ENCODE peak calls at places on chromosomes 13 and 19, in five cellular contexts. P is transverse colon; Z is A549; L is H9; I is CD8-positive, alpha-beta memory T cell. D is an unnamed sample.

GRCh38 chr19:56525214-56525860 is 13.4 kb upstream of the ZFP28 start:
- DNase-seq in P (no peak), Z (no peak), L (no peak), I (no peak), D (no peak)

GRCh38 chr19:6292006-6292405 is 12.2 kb upstream of the MLLT1 start:
- DNase-seq in P (no peak), Z (no peak), I (no peak), L (no peak), D (no peak)

GRCh38 chr19:34481861-34482379 is 362 bp downstream of the WTIP start:
- DNase-seq in Z (peak; percentile 73), P (no peak), L (no peak), I (no peak), D (no peak)

GRCh38 chr19:23470873-23471555 is 75.7 kb upstream of the ZNF91 start:
- DNase-seq in P (peak; percentile 34), L (no peak), I (no peak), Z (no peak), D (no peak)

GRCh38 chr13:71962126-71962525 is 95.1 kb upstream of the DACH1 start:
- DNase-seq in Z (no peak), P (no peak), I (no peak), L (no peak), D (no peak)

GRCh38 chr19:15563325-15563794 is 51.7 kb upstream of the CYP4F8 start:
- DNase-seq in Z (no peak), L (peak; percentile 48), P (peak; percentile 54), I (no peak), D (peak; percentile 62)

GRCh38 chr13:95479706-95480105 is 72.8 kb upstream of the CLDN10 start:
- DNase-seq in L (no peak), I (no peak), Z (no peak), P (no peak), D (no peak)

GRCh38 chr13:73513751-73514150 is 454.9 kb downstream of the KLF5 start:
- DNase-seq in Z (no peak), I (no peak), L (no peak), P (no peak), D (no peak)

GRCh38 chr19:13016628-13017305 is 21.5 kb downstream of the NFIX start:
- DNase-seq in L (no peak), P (no peak), Z (no peak), I (no peak), D (no peak)

GRCh38 chr13:86920960-86921359 is 750.2 kb upstream of the SLITRK5 start:
- DNase-seq in L (no peak), P (no peak), I (no peak), Z (no peak), D (no peak)

GRCh38 chr13:100497394-100497793 is 91.2 kb downstream of the GGACT start:
- DNase-seq in P (no peak), L (no peak), I (no peak), Z (no peak), D (no peak)

GRCh38 chr19:10699650-10700335 is 1.4 kb upstream of the QTRT1 start:
- DNase-seq in Z (peak; percentile 63), I (peak; percentile 56), L (peak; percentile 65), P (peak; percentile 70), D (peak; percentile 62)

GRCh38 chr13:67652887-67653286 is 422.8 kb upstream of the PCDH9 start:
- DNase-seq in Z (no peak), I (no peak), P (no peak), L (no peak), D (no peak)

GRCh38 chr19:47099576-47100050 is 14.0 kb downstream of the ZC3H4 start:
- DNase-seq in I (no peak), P (no peak), L (no peak), Z (no peak), D (no peak)

GRCh38 chr13:48741377-48741776 is 87.6 kb downstream of the CYSLTR2 start:
- DNase-seq in Z (no peak), L (no peak), P (no peak), I (no peak), D (no peak)

GRCh38 chr13:47955836-47956235 is 45.2 kb downstream of the SUCLA2 start:
- DNase-seq in I (no peak), L (no peak), Z (no peak), P (no peak), D (no peak)

DNA sequence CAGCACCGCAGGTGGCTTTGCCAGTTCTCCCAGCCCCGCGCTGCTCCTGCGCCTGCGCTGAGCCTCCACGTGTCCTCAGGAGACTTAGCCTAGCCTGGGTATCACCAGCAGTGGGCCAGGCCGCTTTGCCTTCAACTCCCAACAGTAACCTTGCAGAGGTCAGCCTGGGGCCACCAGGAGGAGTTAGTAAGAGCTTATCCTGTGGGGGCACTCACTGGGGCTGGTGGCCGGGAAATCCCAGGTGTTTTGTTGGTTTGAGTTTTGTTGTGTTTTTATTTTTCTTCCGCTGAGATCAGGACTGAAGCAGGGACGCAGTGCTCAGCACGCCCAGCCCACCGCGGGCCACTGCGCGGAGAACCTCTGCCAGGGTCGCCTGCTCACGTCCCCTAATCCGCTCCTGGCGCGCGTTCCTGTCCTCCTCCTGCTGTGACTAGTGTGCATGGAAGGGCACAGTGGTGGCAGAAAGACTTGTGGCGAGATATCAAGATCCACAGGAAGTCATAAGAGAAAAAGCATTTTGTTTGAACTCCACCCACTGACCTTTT is 207.4 kb upstream of the RFC3 start:
- DNase-seq in I (no peak), L (peak; percentile 84), P (peak; percentile 13), Z (peak; percentile 1), D (no peak)
- H3K27ac ChIP-seq in I (peak overlapping the region; percentile 28), L (no peak overlapping the region), P (peak overlapping the region; percentile 82), Z (no peak overlapping the region), D (no peak overlapping the region)

DNA sequence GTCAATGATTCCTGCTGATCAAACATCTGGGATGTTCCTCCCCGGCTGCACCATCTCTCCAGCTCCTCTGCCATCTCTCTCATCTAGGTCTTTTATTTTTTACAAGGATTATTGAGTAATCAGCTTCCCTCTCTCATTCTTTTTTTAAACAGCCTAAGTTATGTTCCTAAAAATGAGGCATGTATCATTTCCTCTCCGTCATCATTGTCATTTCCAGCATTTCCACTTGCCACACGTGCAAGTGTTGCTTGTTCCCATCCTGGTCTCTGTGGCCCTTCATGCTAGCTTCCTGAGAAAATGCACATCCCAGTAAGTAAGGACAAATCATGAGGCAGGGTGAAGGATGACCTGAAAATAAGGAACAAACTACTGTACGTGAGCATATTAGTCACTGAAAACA is 102.7 kb upstream of the POSTN start:
- DNase-seq in P (no peak), I (no peak), Z (no peak), L (no peak), D (no peak)
- H3K27ac ChIP-seq in P (no peak overlapping the region), I (no peak overlapping the region), Z (no peak overlapping the region), L (no peak overlapping the region), D (no peak overlapping the region)

GRCh38 chr19:57633832-57634131 is 814 bp downstream of the ZNF211 start:
- DNase-seq in P (no peak), I (no peak), L (no peak), Z (no peak), D (no peak)
- H3K27ac ChIP-seq in P (no peak overlapping the region), I (no peak overlapping the region), L (no peak overlapping the region), Z (peak overlapping the region; percentile 78), D (no peak overlapping the region)

GRCh38 chr13:52852444-52852843 is 4.0 kb upstream of the PCDH8 start:
- DNase-seq in Z (no peak), L (no peak), I (no peak), P (no peak), D (no peak)
- H3K27ac ChIP-seq in Z (no peak overlapping the region), L (no peak overlapping the region), I (no peak overlapping the region), P (no peak overlapping the region), D (no peak overlapping the region)

DNA sequence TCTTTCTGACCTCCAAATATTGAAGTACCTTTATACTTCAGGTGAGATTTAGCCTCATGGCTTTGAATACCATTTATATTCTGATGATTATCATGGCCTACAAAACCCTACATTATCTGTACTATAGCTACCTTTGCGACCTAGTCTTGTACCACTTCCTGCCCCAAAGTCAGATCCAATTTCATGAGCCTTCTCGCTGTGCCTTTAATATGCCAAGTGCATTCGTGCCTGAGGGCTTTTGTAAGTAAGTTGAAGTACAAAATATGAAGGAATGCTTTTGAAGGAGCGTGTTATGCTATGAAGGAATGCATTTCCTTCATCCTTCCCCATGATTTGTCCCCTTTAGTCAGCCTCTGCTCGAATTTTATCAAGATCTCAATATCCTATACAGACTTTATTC is 9.3 kb upstream of the RASL11A start:
- DNase-seq in Z (no peak), L (no peak), I (no peak), P (no peak), D (peak; percentile 53)
- H3K27ac ChIP-seq in Z (no peak overlapping the region), L (no peak overlapping the region), I (no peak overlapping the region), P (no peak overlapping the region), D (peak overlapping the region; percentile 43)

GRCh38 chr19:48554385-48555091 is 2.6 kb downstream of the SULT2B1 start:
- DNase-seq in Z (peak; percentile 97), I (no peak), L (peak; percentile 91), P (no peak), D (peak; percentile 79)
- H3K27ac ChIP-seq in Z (peak overlapping the region; percentile 100), I (no peak overlapping the region), L (no peak overlapping the region), P (no peak overlapping the region), D (peak overlapping the region; percentile 73)

DNA sequence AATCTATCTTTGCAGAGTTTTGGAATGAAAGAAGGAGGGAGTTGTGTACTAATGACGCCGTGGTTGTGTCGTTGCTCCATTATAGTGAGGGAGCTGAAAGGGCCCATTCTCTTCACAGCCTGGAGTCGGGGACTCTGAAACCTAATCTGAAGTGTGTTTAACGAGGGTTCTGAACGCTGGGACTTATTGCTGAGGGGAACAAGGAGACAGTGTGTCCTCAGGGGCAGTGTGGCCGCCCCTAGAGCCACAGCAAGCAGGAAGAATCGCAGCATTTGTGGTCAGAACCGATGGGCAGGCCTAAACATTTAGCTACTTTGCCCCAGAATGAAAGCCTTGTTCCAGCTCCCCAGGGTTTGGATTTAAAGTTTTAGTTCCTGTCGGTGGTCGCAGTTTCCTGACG is 156.4 kb upstream of the RNF113B start:
- DNase-seq in P (no peak), L (no peak), Z (no peak), I (no peak), D (peak; percentile 26)
- H3K27ac ChIP-seq in P (no peak overlapping the region), L (no peak overlapping the region), Z (no peak overlapping the region), I (no peak overlapping the region), D (no peak overlapping the region)

D was measured in PC-9.